ENCODE peak calls at places on chromosome 6, in six cellular contexts. One of them, this sample, is unnamed.

GRCh38 chr6:74735304-74735703 is 470.5 kb downstream of the COL12A1 start:
- DNase-seq in NCI-H1417 treated with DMSO at 0.1 percent for 48 hours: no peak
- DNase-seq in T-helper 17 cell: no peak
- DNase-seq in anterior cingulate cortex: no peak
- DNase-seq in type B pancreatic cell: no peak
- DNase-seq in colonic mucosa: no peak
- DNase-seq in this sample: no peak

GRCh38 chr6:41638002-41638800 is at the start of gene MDFI:
- DNase-seq in T-helper 17 cell: no peak
- DNase-seq in type B pancreatic cell: no peak
- DNase-seq in colonic mucosa: no peak
- DNase-seq in NCI-H1417 treated with DMSO at 0.1 percent for 48 hours: no peak
- DNase-seq in anterior cingulate cortex: no peak
- DNase-seq in this sample: no peak

GRCh38 chr6:136657629-136658028 is 107.4 kb upstream of the MAP7 start:
- DNase-seq in colonic mucosa: peak; percentile 27
- DNase-seq in anterior cingulate cortex: no peak
- DNase-seq in NCI-H1417 treated with DMSO at 0.1 percent for 48 hours: no peak
- DNase-seq in T-helper 17 cell: no peak
- DNase-seq in type B pancreatic cell: no peak
- DNase-seq in this sample: no peak

GRCh38 chr6:33898771-33899170 is 95.0 kb upstream of the MLN start:
- DNase-seq in NCI-H1417 treated with DMSO at 0.1 percent for 48 hours: no peak
- DNase-seq in colonic mucosa: no peak
- DNase-seq in T-helper 17 cell: no peak
- DNase-seq in type B pancreatic cell: no peak
- DNase-seq in anterior cingulate cortex: no peak
- DNase-seq in this sample: no peak

GRCh38 chr6:166640342-166641043 is 13.4 kb upstream of the RPS6KA2 start:
- DNase-seq in NCI-H1417 treated with DMSO at 0.1 percent for 48 hours: no peak
- DNase-seq in anterior cingulate cortex: no peak
- DNase-seq in type B pancreatic cell: no peak
- DNase-seq in colonic mucosa: no peak
- DNase-seq in T-helper 17 cell: no peak
- DNase-seq in this sample: no peak

GRCh38 chr6:158754738-158755137 is 64.4 kb downstream of the EZR start:
- DNase-seq in colonic mucosa: no peak
- DNase-seq in type B pancreatic cell: no peak
- DNase-seq in NCI-H1417 treated with DMSO at 0.1 percent for 48 hours: no peak
- DNase-seq in T-helper 17 cell: no peak
- DNase-seq in anterior cingulate cortex: no peak
- DNase-seq in this sample: no peak

GRCh38 chr6:494394-494793 is 102.8 kb downstream of the IRF4 start:
- DNase-seq in colonic mucosa: no peak
- DNase-seq in type B pancreatic cell: no peak
- DNase-seq in NCI-H1417 treated with DMSO at 0.1 percent for 48 hours: no peak
- DNase-seq in T-helper 17 cell: no peak
- DNase-seq in anterior cingulate cortex: no peak
- DNase-seq in this sample: no peak

GRCh38 chr6:162468326-162468725 is 259.2 kb downstream of the PRKN start:
- DNase-seq in NCI-H1417 treated with DMSO at 0.1 percent for 48 hours: no peak
- DNase-seq in type B pancreatic cell: no peak
- DNase-seq in T-helper 17 cell: no peak
- DNase-seq in anterior cingulate cortex: no peak
- DNase-seq in colonic mucosa: no peak
- DNase-seq in this sample: no peak

GRCh38 chr6:16243055-16243454 is 4.7 kb downstream of the GMPR start:
- DNase-seq in T-helper 17 cell: no peak
- DNase-seq in NCI-H1417 treated with DMSO at 0.1 percent for 48 hours: no peak
- DNase-seq in type B pancreatic cell: no peak
- DNase-seq in colonic mucosa: no peak
- DNase-seq in anterior cingulate cortex: no peak
- DNase-seq in this sample: no peak

GRCh38 chr6:118383924-118384323 is 164.2 kb upstream of the PLN start:
- DNase-seq in T-helper 17 cell: no peak
- DNase-seq in NCI-H1417 treated with DMSO at 0.1 percent for 48 hours: no peak
- DNase-seq in anterior cingulate cortex: no peak
- DNase-seq in type B pancreatic cell: no peak
- DNase-seq in colonic mucosa: no peak
- DNase-seq in this sample: no peak

GRCh38 chr6:169746556-169746955 is 4.8 kb downstream of the DYNLT2 start:
- DNase-seq in T-helper 17 cell: no peak
- DNase-seq in colonic mucosa: no peak
- DNase-seq in type B pancreatic cell: no peak
- DNase-seq in anterior cingulate cortex: no peak
- DNase-seq in NCI-H1417 treated with DMSO at 0.1 percent for 48 hours: no peak
- DNase-seq in this sample: no peak

GRCh38 chr6:67411036-67411435 is 1224.0 kb upstream of the ADGRB3 start:
- DNase-seq in NCI-H1417 treated with DMSO at 0.1 percent for 48 hours: no peak
- DNase-seq in T-helper 17 cell: no peak
- DNase-seq in type B pancreatic cell: no peak
- DNase-seq in colonic mucosa: no peak
- DNase-seq in anterior cingulate cortex: no peak
- DNase-seq in this sample: no peak

GRCh38 chr6:161922631-161923119 is 648.8 kb upstream of the AGPAT4 start:
- DNase-seq in colonic mucosa: peak; percentile 68
- DNase-seq in NCI-H1417 treated with DMSO at 0.1 percent for 48 hours: peak; percentile 29
- DNase-seq in type B pancreatic cell: no peak
- DNase-seq in T-helper 17 cell: no peak
- DNase-seq in anterior cingulate cortex: no peak
- DNase-seq in this sample: no peak

GRCh38 chr6:40963019-40963418 is 76.0 kb downstream of the UNC5CL start:
- DNase-seq in T-helper 17 cell: no peak
- DNase-seq in anterior cingulate cortex: no peak
- DNase-seq in NCI-H1417 treated with DMSO at 0.1 percent for 48 hours: no peak
- DNase-seq in colonic mucosa: no peak
- DNase-seq in type B pancreatic cell: no peak
- DNase-seq in this sample: no peak

GRCh38 chr6:378090-378957 is 13.2 kb upstream of the IRF4 start:
- DNase-seq in type B pancreatic cell: no peak
- DNase-seq in colonic mucosa: no peak
- DNase-seq in NCI-H1417 treated with DMSO at 0.1 percent for 48 hours: no peak
- DNase-seq in T-helper 17 cell: no peak
- DNase-seq in anterior cingulate cortex: no peak
- DNase-seq in this sample: peak; percentile 87

GRCh38 chr6:73227606-73228255 is 2.4 kb upstream of the KHDC1L start:
- DNase-seq in T-helper 17 cell: no peak
- DNase-seq in anterior cingulate cortex: no peak
- DNase-seq in colonic mucosa: no peak
- DNase-seq in NCI-H1417 treated with DMSO at 0.1 percent for 48 hours: no peak
- DNase-seq in type B pancreatic cell: no peak
- DNase-seq in this sample: no peak

GRCh38 chr6:80605165-80605989 is 498.9 kb downstream of the BCKDHB start:
- DNase-seq in anterior cingulate cortex: no peak
- DNase-seq in type B pancreatic cell: no peak
- DNase-seq in T-helper 17 cell: no peak
- DNase-seq in colonic mucosa: no peak
- DNase-seq in NCI-H1417 treated with DMSO at 0.1 percent for 48 hours: no peak
- DNase-seq in this sample: no peak

GRCh38 chr6:34194770-34195169 is 41.9 kb upstream of the HMGA1 start:
- DNase-seq in type B pancreatic cell: no peak
- DNase-seq in colonic mucosa: no peak
- DNase-seq in NCI-H1417 treated with DMSO at 0.1 percent for 48 hours: no peak
- DNase-seq in anterior cingulate cortex: no peak
- DNase-seq in T-helper 17 cell: no peak
- DNase-seq in this sample: no peak

GRCh38 chr6:403659-404655 is 12.4 kb downstream of the IRF4 start:
- DNase-seq in colonic mucosa: peak; percentile 42
- DNase-seq in type B pancreatic cell: no peak
- DNase-seq in NCI-H1417 treated with DMSO at 0.1 percent for 48 hours: no peak
- DNase-seq in T-helper 17 cell: no peak
- DNase-seq in anterior cingulate cortex: no peak
- DNase-seq in this sample: no peak

GRCh38 chr6:33418690-33419291 is 884 bp upstream of the CUTA start:
- DNase-seq in T-helper 17 cell: peak; percentile 78
- DNase-seq in anterior cingulate cortex: no peak
- DNase-seq in NCI-H1417 treated with DMSO at 0.1 percent for 48 hours: no peak
- DNase-seq in colonic mucosa: no peak
- DNase-seq in type B pancreatic cell: no peak
- DNase-seq in this sample: no peak

GRCh38 chr6:149964243-149965190 is 774 bp downstream of the ULBP1 start:
- DNase-seq in T-helper 17 cell: no peak
- DNase-seq in NCI-H1417 treated with DMSO at 0.1 percent for 48 hours: no peak
- DNase-seq in type B pancreatic cell: peak; percentile 67
- DNase-seq in colonic mucosa: peak; percentile 19
- DNase-seq in anterior cingulate cortex: no peak
- DNase-seq in this sample: no peak

GRCh38 chr6:20800229-20800628 is 266.0 kb downstream of the CDKAL1 start:
- DNase-seq in T-helper 17 cell: no peak
- DNase-seq in NCI-H1417 treated with DMSO at 0.1 percent for 48 hours: no peak
- DNase-seq in colonic mucosa: no peak
- DNase-seq in anterior cingulate cortex: no peak
- DNase-seq in type B pancreatic cell: no peak
- DNase-seq in this sample: no peak

This sample was measured in mesenteric fat pad.